ENCODE peak calls at places on chromosomes 1 and 21, in four cellular contexts. T is A549; N is body of pancreas; K is CD8-positive, alpha-beta T cell. G is an unnamed sample.

GRCh38 chr21:37606549-37606948 is 240.0 kb downstream of the DYRK1A start:
- DNase-seq in T (no peak), N (no peak), K (no peak), G (no peak)

GRCh38 chr1:178011101-178011828 is 41.4 kb upstream of the SEC16B start:
- DNase-seq in T (peak; percentile 55), N (no peak), K (no peak), G (no peak)

GRCh38 chr1:18407166-18408045 is 73.3 kb upstream of the KLHDC7A start:
- DNase-seq in T (no peak), N (no peak), K (no peak), G (no peak)

GRCh38 chr1:115976900-115977480 is 677 bp downstream of the SLC22A15 start:
- DNase-seq in T (no peak), N (peak; percentile 29), K (no peak), G (peak; percentile 2)

GRCh38 chr1:201795066-201795465 is 33.9 kb upstream of the IPO9 start:
- DNase-seq in T (no peak), N (no peak), K (no peak), G (no peak)

GRCh38 chr1:8216005-8216404 is 101.9 kb upstream of the SLC45A1 start:
- DNase-seq in T (no peak), N (no peak), K (no peak), G (no peak)

GRCh38 chr1:77282187-77282865 is 507 bp downstream of the AK5 start:
- DNase-seq in T (peak; percentile 35), N (peak; percentile 9), K (peak; percentile 71), G (peak; percentile 44)

GRCh38 chr1:50750021-50750619 is 209.9 kb downstream of the FAF1 start:
- DNase-seq in T (peak; percentile 35), N (no peak), K (no peak), G (peak; percentile 44)

GRCh38 chr1:155569988-155570592 is 7.5 kb upstream of the ASH1L start:
- DNase-seq in T (no peak), N (no peak), K (no peak), G (no peak)

GRCh38 chr1:20830378-20830777 is 43.3 kb upstream of the HP1BP3 start:
- DNase-seq in T (no peak), N (no peak), K (no peak), G (no peak)

GRCh38 chr1:211831558-211832323 is 1.2 kb upstream of the LPGAT1 start:
- DNase-seq in T (no peak), N (no peak), K (no peak), G (no peak)

GRCh38 chr1:93681095-93681548 is 515 bp downstream of the BCAR3 start:
- DNase-seq in T (no peak), N (no peak), K (no peak), G (no peak)

GRCh38 chr1:103108525-103109150 is 316 bp upstream of the COL11A1 start:
- DNase-seq in T (no peak), N (peak; percentile 23), K (no peak), G (no peak)

GRCh38 chr1:159783724-159784123 is 3.0 kb downstream of the DUSP23 start:
- DNase-seq in T (no peak), N (no peak), K (no peak), G (no peak)

GRCh38 chr1:109263234-109263596 is 13.9 kb downstream of the CELSR2 start:
- DNase-seq in T (no peak), N (no peak), K (no peak), G (no peak)

GRCh38 chr1:212520746-212521145 is 87.8 kb upstream of the ATF3 start:
- DNase-seq in T (no peak), N (no peak), K (no peak), G (no peak)

GRCh38 chr1:109198043-109198695 is 15.5 kb upstream of the SARS1 start:
- DNase-seq in T (peak; percentile 51), N (peak; percentile 49), K (no peak), G (no peak)

GRCh38 chr1:110152133-110152785 is 2.0 kb downstream of the SLC6A17 start:
- DNase-seq in T (peak; percentile 29), N (no peak), K (no peak), G (no peak)

GRCh38 chr1:84634536-84635205 is 55.6 kb downstream of the SSX2IP start:
- DNase-seq in T (no peak), N (no peak), K (no peak), G (no peak)

GRCh38 chr1:96365596-96365995 is 356.0 kb upstream of the PTBP2 start:
- DNase-seq in T (no peak), N (no peak), K (no peak), G (no peak)

GRCh38 chr21:41375875-41376274 is 14.0 kb downstream of the MX2 start:
- DNase-seq in T (no peak), N (no peak), K (no peak), G (no peak)

GRCh38 chr1:8144318-8144717 is 118.2 kb upstream of the ERRFI1 start:
- DNase-seq in T (no peak), N (no peak), K (no peak), G (no peak)

GRCh38 chr1:24085546-24085945 is 26.4 kb downstream of the MYOM3 start:
- DNase-seq in T (no peak), N (no peak), K (no peak), G (no peak)

GRCh38 chr1:240093120-240093961 is 1.7 kb downstream of the FMN2 start:
- DNase-seq in T (no peak), N (peak; percentile 12), K (no peak), G (no peak)

GRCh38 chr1:58809327-58810040 is 25.6 kb upstream of the JUN start:
- DNase-seq in T (no peak), N (no peak), K (no peak), G (no peak)

GRCh38 chr1:230058619-230059018 is 8.4 kb upstream of the GALNT2 start:
- DNase-seq in T (no peak), N (no peak), K (no peak), G (no peak)

DNA sequence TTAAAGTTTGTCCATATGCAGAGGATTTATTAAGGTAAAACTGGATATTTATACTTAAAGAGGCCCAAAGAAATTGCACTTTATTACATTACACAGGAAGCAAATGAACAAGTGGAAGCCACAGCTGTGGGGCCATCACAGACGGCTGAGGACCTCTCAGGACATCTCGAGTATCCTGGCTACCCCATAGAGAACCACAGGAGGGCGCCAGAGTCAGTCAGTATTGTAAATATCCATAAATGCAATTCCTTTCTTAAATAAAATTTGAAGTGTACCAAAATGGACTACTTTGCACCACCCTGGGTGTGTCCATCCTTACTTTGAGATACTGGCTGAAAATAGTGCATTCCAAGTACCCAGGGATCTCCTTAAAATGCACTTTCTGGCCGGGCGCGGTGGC is 257.2 kb downstream of the MRPL39 start:
- DNase-seq in T (no peak), N (peak; percentile 22), K (no peak), G (no peak)
- TF ChIP-seq CTCF in T (no peak), N (no peak), K (no peak), G (no peak)

DNA sequence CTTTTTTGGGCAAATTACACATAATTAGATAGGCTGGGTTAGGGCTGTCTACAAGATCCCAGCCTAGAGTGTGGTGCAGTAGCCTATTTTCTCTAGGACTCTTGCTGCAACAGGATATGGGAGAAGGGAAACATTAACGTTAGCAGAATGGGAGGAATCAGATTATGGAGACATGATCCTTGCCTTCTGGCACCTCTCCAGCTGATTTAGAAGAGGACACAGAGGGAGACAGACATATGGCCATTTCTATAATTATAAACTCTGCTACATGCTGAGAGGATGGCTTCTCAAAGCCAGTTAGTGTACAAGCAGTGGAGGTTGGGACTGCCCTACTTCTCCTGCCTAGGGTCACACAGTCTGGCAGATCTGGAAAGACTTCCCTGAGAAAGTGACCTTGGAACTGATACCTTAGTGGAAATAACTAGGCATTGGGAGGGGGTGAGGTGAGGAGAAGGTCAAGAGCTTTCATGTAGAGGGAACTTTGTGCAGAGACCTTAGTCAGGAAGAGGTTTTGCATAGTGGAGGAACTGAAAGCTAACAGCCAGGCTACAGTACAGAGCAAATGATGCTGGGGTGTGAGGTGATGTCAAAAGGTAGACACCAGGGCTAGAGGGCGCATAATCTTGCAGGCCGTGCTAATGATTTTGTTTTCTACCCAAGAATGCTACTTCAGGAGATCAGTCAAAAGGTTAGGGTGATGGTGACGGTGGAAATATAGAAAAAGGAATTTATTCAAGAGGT is 1.2 kb upstream of the CD1D start:
- DNase-seq in T (no peak), N (no peak), K (no peak), G (no peak)
- TF ChIP-seq CTCF in T (no peak), N (no peak), K (no peak), G (no peak)

GRCh38 chr21:44514218-44514520 is 25.8 kb downstream of the KRTAP10-1 start:
- DNase-seq in T (no peak), N (no peak), K (no peak), G (no peak)

GRCh38 chr21:44511219-44511937 is 28.6 kb downstream of the KRTAP10-1 start:
- DNase-seq in T (no peak), N (no peak), K (no peak), G (no peak)

GRCh38 chr21:44513389-44514217 is 26.4 kb downstream of the KRTAP10-1 start:
- DNase-seq in T (no peak), N (peak; percentile 30), K (no peak), G (peak; percentile 14)

GRCh38 chr21:44511938-44512275 is 28.1 kb downstream of the KRTAP10-1 start:
- DNase-seq in T (no peak), N (no peak), K (no peak), G (no peak)

DNA sequence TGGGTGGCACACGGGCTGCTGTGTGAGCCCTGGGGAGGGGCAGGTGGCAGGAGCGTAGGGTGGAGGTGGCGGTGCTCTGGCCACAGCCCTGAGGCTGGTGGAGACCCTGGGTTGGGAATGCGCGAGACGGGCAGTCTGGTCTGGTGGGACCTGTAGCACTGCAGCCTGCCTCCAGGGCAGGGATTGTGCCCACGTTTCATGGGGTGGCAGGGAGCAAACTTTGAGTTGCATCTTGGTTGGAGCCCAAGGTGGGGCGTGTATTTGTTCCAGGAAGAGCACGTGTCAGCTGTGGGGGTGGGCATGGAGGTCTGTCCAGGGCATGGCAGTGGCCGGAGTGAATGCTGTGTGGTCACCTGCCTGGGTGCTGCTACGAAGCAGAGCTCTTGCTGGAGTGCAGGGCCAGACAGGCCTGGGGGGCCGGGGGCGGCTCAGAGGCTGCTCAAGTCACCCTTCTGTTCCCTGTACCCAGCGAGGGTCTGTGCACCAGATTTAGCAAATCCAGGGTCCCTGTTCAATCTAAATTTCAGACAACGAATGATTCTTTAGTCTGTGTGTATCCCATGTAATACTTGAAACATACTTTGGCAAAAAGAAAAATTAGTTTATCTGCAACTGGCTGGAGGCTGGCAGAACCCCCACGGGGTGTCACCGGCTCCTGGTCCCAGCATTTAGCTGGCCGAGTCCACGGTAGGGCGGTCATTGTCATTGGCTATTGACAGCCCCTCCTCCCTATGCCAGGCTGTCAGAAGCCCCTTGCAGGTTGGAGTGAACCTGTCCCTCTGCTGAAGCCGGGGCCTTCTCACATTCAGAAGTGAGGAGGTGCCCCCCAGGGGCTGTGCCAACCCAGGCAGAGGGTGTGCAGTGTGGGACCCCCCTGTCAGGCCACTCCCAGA is 27.3 kb downstream of the KRTAP10-1 start:
- DNase-seq in T (no peak), N (no peak), K (no peak), G (no peak)
- TF ChIP-seq CTCF in T (no peak), N (no peak), K (no peak), G (no peak)

DNA sequence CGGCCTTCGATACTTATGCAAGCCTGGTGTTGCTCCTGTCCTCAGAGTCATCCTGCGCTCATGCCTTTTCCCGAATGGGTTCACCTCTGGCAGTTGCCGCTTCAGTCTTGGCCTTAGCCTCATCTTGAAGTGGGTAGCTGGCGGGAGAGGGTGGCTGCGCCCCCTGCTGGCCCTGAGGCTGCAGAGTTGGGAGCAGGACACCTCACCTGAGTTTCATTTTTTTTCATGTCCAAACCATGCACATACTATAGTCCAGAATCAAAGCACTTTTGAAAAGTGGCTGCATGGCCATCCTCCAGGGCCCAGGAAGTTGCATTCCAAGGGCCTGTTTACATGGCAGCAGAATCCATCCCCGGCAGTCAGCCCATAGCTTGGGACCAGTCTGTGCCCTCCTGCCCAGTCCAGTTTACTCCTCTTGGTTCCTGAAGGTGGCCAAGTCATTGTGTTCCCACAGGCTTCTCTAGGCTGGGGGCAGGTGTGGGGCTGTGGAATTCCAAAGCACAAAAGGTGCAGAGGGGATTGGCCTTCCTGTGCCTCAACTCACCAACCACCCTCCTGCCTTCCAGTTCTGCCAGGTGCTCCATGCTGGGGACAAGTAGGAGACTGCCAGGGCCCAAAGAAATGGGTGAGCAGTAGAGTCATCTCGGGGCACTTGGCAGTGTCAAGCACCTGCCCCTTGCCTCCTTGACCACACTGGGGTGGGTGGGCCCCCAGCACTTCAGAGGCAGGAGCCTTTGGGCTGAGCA is 44.0 kb downstream of the YARS1 start:
- DNase-seq in T (peak; percentile 76), N (peak; percentile 90), K (peak; percentile 83), G (peak; percentile 90)
- TF ChIP-seq CTCF in T (peak; percentile 88), N (peak; percentile 93), K (peak; percentile 92), G (peak; percentile 93)

G was measured in Calu3.